ENCODE peak calls at places on chromosome 16, in ten cellular contexts. A, W, Z, N, I, L, E, J, C and T are unnamed samples.

GRCh38 chr16:11059588-11059987 is 115.2 kb downstream of the CLEC16A start:
- DNase-seq in A (no peak), W (no peak), Z (no peak), N (no peak), I (no peak), L (no peak), E (no peak), J (no peak), C (no peak), T (no peak)

GRCh38 chr16:88534731-88535141 is 35.5 kb upstream of the ZC3H18 start:
- DNase-seq in A (peak), W (no peak), Z (no peak), N (no peak), I (no peak), L (peak), E (no peak), J (peak), C (peak), T (peak)

GRCh38 chr16:31874354-31875111 is 926 bp downstream of the ZNF267 start:
- DNase-seq in A (peak), W (no peak), Z (no peak), N (no peak), I (no peak), L (peak), E (no peak), J (peak), C (peak), T (peak)

GRCh38 chr16:50201784-50202183 is 48.7 kb downstream of the TENT4B start:
- DNase-seq in A (no peak), W (no peak), Z (no peak), N (no peak), I (no peak), L (peak), E (no peak), J (peak), C (no peak), T (no peak)

GRCh38 chr16:75733305-75734141 is 7.2 kb upstream of the CPHXL start:
- DNase-seq in A (peak), W (peak), Z (peak), N (no peak), I (peak), L (peak), E (no peak), J (peak), C (no peak), T (no peak)

GRCh38 chr16:55613578-55614333 is 42.0 kb upstream of the SLC6A2 start:
- DNase-seq in A (no peak), W (no peak), Z (no peak), N (no peak), I (no peak), L (no peak), E (no peak), J (no peak), C (no peak), T (no peak)

GRCh38 chr16:67926181-67926742 is 5.4 kb downstream of the CTRL start:
- DNase-seq in A (peak), W (no peak), Z (no peak), N (no peak), I (peak), L (no peak), E (no peak), J (peak), C (peak), T (no peak)

GRCh38 chr16:72848759-72849664 is 198.9 kb downstream of the ZFHX3 start:
- DNase-seq in A (peak), W (peak), Z (peak), N (peak), I (peak), L (peak), E (peak), J (peak), C (peak), T (no peak)

GRCh38 chr16:49376206-49376605 is 2.6 kb downstream of the C16orf78 start:
- DNase-seq in A (no peak), W (no peak), Z (no peak), N (no peak), I (no peak), L (no peak), E (no peak), J (no peak), C (no peak), T (no peak)

GRCh38 chr16:57115148-57115503 is 22.7 kb downstream of the CPNE2 start:
- DNase-seq in A (no peak), W (no peak), Z (no peak), N (no peak), I (no peak), L (peak), E (no peak), J (no peak), C (no peak), T (no peak)

GRCh38 chr16:8173111-8173644 is 417.1 kb downstream of the TMEM114 start:
- DNase-seq in A (peak), W (peak), Z (peak), N (peak), I (peak), L (peak), E (peak), J (peak), C (peak), T (peak)

GRCh38 chr16:55944377-55944802 is 69.2 kb upstream of the CES5A start:
- DNase-seq in A (peak), W (peak), Z (peak), N (no peak), I (peak), L (peak), E (peak), J (peak), C (peak), T (peak)

GRCh38 chr16:27598921-27599565 is 49.1 kb downstream of the KATNIP start:
- DNase-seq in A (no peak), W (no peak), Z (no peak), N (no peak), I (no peak), L (no peak), E (no peak), J (no peak), C (no peak), T (no peak)

GRCh38 chr16:86823895-86824671 is 245.7 kb downstream of the FOXL1 start:
- DNase-seq in A (peak), W (no peak), Z (no peak), N (no peak), I (no peak), L (peak), E (no peak), J (peak), C (peak), T (no peak)

GRCh38 chr16:51971184-51971583 is 575.8 kb downstream of the TOX3 start:
- DNase-seq in A (peak), W (no peak), Z (no peak), N (no peak), I (no peak), L (peak), E (no peak), J (peak), C (peak), T (no peak)

GRCh38 chr16:30837904-30838303 is 50.9 kb upstream of the ZNF629 start:
- DNase-seq in A (no peak), W (no peak), Z (no peak), N (no peak), I (no peak), L (no peak), E (no peak), J (no peak), C (no peak), T (peak)

GRCh38 chr16:85401917-85402766 is 211.0 kb upstream of the GSE1 start:
- DNase-seq in A (no peak), W (no peak), Z (peak), N (no peak), I (no peak), L (no peak), E (peak), J (no peak), C (no peak), T (no peak)

GRCh38 chr16:57810197-57811024 is 8.1 kb upstream of the KIFC3 start:
- DNase-seq in A (peak), W (no peak), Z (peak), N (peak), I (peak), L (peak), E (peak), J (peak), C (peak), T (peak)

GRCh38 chr16:14301150-14302030 is 230.3 kb downstream of the MRTFB start:
- DNase-seq in A (no peak), W (no peak), Z (peak), N (no peak), I (no peak), L (peak), E (peak), J (peak), C (peak), T (peak)

GRCh38 chr16:54936979-54937672 is 6.5 kb downstream of the IRX5 start:
- DNase-seq in A (no peak), W (no peak), Z (no peak), N (no peak), I (peak), L (peak), E (peak), J (peak), C (peak), T (no peak)

GRCh38 chr16:86946396-86946795 is 368.0 kb downstream of the FOXL1 start:
- DNase-seq in A (peak), W (no peak), Z (no peak), N (no peak), I (no peak), L (peak), E (no peak), J (no peak), C (no peak), T (peak)

GRCh38 chr16:19607610-19608280 is 52.2 kb downstream of the VPS35L start:
- DNase-seq in A (peak), W (peak), Z (no peak), N (no peak), I (no peak), L (peak), E (no peak), J (peak), C (no peak), T (peak)

GRCh38 chr16:85483424-85483823 is 129.7 kb upstream of the GSE1 start:
- DNase-seq in A (no peak), W (no peak), Z (no peak), N (no peak), I (no peak), L (no peak), E (no peak), J (no peak), C (no peak), T (no peak)

GRCh38 chr16:49463529-49463928 is 89.9 kb downstream of the C16orf78 start:
- DNase-seq in A (no peak), W (no peak), Z (no peak), N (no peak), I (no peak), L (no peak), E (peak), J (no peak), C (no peak), T (no peak)

GRCh38 chr16:2963611-2964415 is at the start of gene KREMEN2:
- DNase-seq in A (no peak), W (no peak), Z (no peak), N (no peak), I (no peak), L (no peak), E (no peak), J (peak), C (peak), T (no peak)

GRCh38 chr16:3431779-3432219 is 11.5 kb downstream of the ZNF597 start:
- DNase-seq in A (peak), W (no peak), Z (peak), N (no peak), I (no peak), L (peak), E (peak), J (peak), C (no peak), T (peak)

GRCh38 chr16:50719401-50720337 is 22.2 kb upstream of the CYLD start:
- DNase-seq in A (no peak), W (no peak), Z (no peak), N (no peak), I (peak), L (no peak), E (peak), J (no peak), C (no peak), T (peak)

GRCh38 chr16:57667526-57668258 is 414 bp upstream of the ADGRG3 start:
- DNase-seq in A (peak), W (no peak), Z (no peak), N (no peak), I (no peak), L (peak), E (peak), J (peak), C (no peak), T (peak)

GRCh38 chr16:66566051-66566901 is at the start of gene CMTM1:
- DNase-seq in A (no peak), W (no peak), Z (no peak), N (no peak), I (no peak), L (no peak), E (no peak), J (no peak), C (no peak), T (no peak)

GRCh38 chr16:28162326-28162877 is 49.4 kb downstream of the XPO6 start:
- DNase-seq in A (no peak), W (no peak), Z (no peak), N (no peak), I (no peak), L (peak), E (no peak), J (no peak), C (no peak), T (no peak)

GRCh38 chr16:87198328-87198731 is 118.9 kb downstream of the C16orf95 start:
- DNase-seq in A (no peak), W (no peak), Z (no peak), N (no peak), I (no peak), L (no peak), E (no peak), J (peak), C (no peak), T (peak)

GRCh38 chr16:49811630-49812334 is 44.1 kb downstream of the ZNF423 start:
- DNase-seq in A (no peak), W (no peak), Z (no peak), N (no peak), I (no peak), L (peak), E (no peak), J (peak), C (no peak), T (no peak)

GRCh38 chr16:2898831-2899563 is 12.7 kb upstream of the FLYWCH1 start:
- DNase-seq in A (no peak), W (no peak), Z (no peak), N (no peak), I (no peak), L (no peak), E (no peak), J (no peak), C (no peak), T (no peak)

GRCh38 chr16:69443809-69444611 is 19.6 kb downstream of the CYB5B start:
- DNase-seq in A (peak), W (no peak), Z (peak), N (no peak), I (peak), L (peak), E (no peak), J (peak), C (peak), T (no peak)

GRCh38 chr16:89476379-89476778 is 14.0 kb downstream of the ANKRD11 start:
- DNase-seq in A (no peak), W (no peak), Z (no peak), N (no peak), I (peak), L (no peak), E (no peak), J (no peak), C (peak), T (peak)

GRCh38 chr16:82083710-82084353 is 48.8 kb downstream of the HSD17B2 start:
- DNase-seq in A (no peak), W (no peak), Z (no peak), N (no peak), I (no peak), L (no peak), E (no peak), J (no peak), C (no peak), T (no peak)
- H3K4me3 ChIP-seq in A (no peak), W (no peak), Z (no peak), N (no peak), I (no peak), L (no peak), E (no peak), J (no peak), C (no peak), T (no peak)

GRCh38 chr16:47885489-47885888 is 270.3 kb downstream of the ABCC12 start:
- DNase-seq in A (no peak), W (no peak), Z (no peak), N (no peak), I (no peak), L (no peak), E (no peak), J (no peak), C (no peak), T (no peak)

GRCh38 chr16:47888734-47889133 is 267.1 kb downstream of the ABCC12 start:
- DNase-seq in A (no peak), W (no peak), Z (no peak), N (no peak), I (no peak), L (no peak), E (no peak), J (no peak), C (no peak), T (no peak)

GRCh38 chr16:47887496-47887895 is 268.3 kb downstream of the ABCC12 start:
- DNase-seq in A (no peak), W (no peak), Z (no peak), N (peak), I (no peak), L (peak), E (no peak), J (peak), C (peak), T (peak)

GRCh38 chr16:47886631-47887415 is 269.0 kb downstream of the ABCC12 start:
- DNase-seq in A (no peak), W (no peak), Z (no peak), N (no peak), I (no peak), L (no peak), E (no peak), J (no peak), C (no peak), T (no peak)

GRCh38 chr16:47888142-47888541 is 267.7 kb downstream of the ABCC12 start:
- DNase-seq in A (peak), W (peak), Z (no peak), N (peak), I (no peak), L (peak), E (no peak), J (peak), C (peak), T (peak)
- H3K4me3 ChIP-seq in A (no peak), W (no peak), Z (no peak), N (no peak), I (no peak), L (no peak), E (no peak), J (no peak), C (no peak), T (no peak)

DNA sequence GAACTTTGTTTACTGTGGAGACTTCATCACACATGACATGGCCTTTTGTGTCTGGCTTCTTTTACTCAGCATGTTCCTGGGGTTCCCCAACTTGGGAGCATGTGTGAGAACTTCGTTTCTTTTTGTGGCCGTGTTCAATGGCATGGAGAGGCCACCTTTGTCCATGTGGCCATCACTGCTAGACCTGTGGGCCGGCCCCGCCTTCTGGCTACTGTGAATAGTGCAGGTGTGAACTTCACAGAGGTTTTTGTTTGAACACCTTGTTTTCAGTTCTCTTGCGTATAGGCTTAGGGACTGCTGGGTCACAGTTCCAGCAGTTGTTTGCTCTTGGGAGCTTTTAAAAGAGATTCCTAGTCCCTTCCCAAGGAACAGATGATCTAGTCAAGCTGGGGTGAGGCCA is 5.7 kb upstream of the SLC38A8 start:
- DNase-seq in A (no peak), W (no peak), Z (no peak), N (no peak), I (peak), L (no peak), E (no peak), J (no peak), C (peak), T (no peak)
- H3K4me3 ChIP-seq in A (no peak), W (no peak), Z (no peak), N (no peak), I (no peak), L (no peak), E (no peak), J (no peak), C (no peak), T (no peak)

DNA sequence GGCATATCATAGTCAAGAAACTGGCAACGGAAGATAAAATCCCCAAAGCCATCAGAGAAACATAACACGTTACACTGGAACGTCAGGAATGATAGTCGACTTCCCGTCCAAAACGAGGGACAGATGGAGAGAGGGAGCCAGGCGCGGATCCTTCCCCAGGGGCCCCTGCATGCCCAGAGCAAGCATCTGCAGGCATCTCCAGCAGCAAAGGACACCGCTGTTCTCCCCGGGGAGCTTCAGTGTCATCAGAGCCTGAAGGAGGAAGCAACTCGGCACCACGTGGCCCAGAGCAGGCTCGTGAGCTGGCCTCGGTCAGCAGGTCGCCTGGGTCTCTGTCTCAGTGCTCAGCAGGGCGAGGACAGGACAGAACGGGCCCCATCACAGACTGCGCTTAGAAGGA is 50.1 kb downstream of the LMF1 start:
- DNase-seq in A (peak), W (no peak), Z (no peak), N (no peak), I (no peak), L (peak), E (no peak), J (peak), C (no peak), T (peak)
- H3K4me3 ChIP-seq in A (no peak), W (no peak), Z (no peak), N (no peak), I (no peak), L (no peak), E (no peak), J (no peak), C (no peak), T (no peak)

DNA sequence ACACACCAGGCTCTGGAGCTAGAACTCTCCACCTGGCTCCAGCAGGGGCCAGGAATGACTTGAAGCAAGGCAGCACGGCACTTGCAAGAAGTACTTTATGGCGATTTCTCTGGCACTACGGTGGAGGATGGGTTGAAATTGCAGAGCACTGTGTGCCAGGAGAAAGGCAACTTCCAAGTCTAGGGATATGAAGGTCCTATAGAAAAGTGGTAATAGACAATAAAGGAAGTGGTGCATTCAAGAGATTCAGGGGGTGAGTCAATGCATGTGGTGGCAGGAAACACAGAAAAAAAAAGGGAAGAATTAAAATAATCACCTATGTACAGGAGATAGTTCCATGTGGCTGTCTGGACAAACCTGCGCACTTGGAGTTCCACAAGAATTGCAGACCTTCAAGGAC is 240.3 kb upstream of the DYNLRB2 start:
- DNase-seq in A (no peak), W (no peak), Z (no peak), N (no peak), I (no peak), L (no peak), E (no peak), J (no peak), C (peak), T (no peak)
- H3K4me3 ChIP-seq in A (no peak), W (no peak), Z (no peak), N (no peak), I (no peak), L (no peak), E (no peak), J (no peak), C (no peak), T (no peak)